ENCODE peak calls at places on chromosomes 12 and 14, in five cellular contexts. Y is suprapubic skin, C is stomach, F is HCT116, T is body of pancreas. D is an unnamed sample.

GRCh38 chr12:70719672-70720420 is 82.6 kb upstream of the PTPRB start:
- DNase-seq in Y (no peak), C (no peak), F (no peak), T (peak; percentile 33), D (peak; percentile 18)

GRCh38 chr12:1811281-1811947 is 9.0 kb upstream of the LRTM2 start:
- DNase-seq in Y (no peak), C (no peak), F (no peak), T (no peak), D (no peak)

GRCh38 chr14:24372701-24373416 is 4.9 kb downstream of the NFATC4 start:
- DNase-seq in Y (no peak), C (peak; percentile 7), F (no peak), T (no peak), D (no peak)

GRCh38 chr12:40156031-40156764 is 50.3 kb upstream of the SLC2A13 start:
- DNase-seq in Y (no peak), C (no peak), F (no peak), T (no peak), D (no peak)

GRCh38 chr12:6312529-6313325 is 2.2 kb downstream of the PLEKHG6 start:
- DNase-seq in Y (peak; percentile 75), C (peak; percentile 84), F (no peak), T (peak; percentile 70), D (no peak)

GRCh38 chr14:89364316-89364715 is 52.7 kb downstream of the FOXN3 start:
- DNase-seq in Y (no peak), C (no peak), F (no peak), T (no peak), D (no peak)

GRCh38 chr12:83896416-83896815 is 1016.2 kb downstream of the SLC6A15 start:
- DNase-seq in Y (no peak), C (no peak), F (no peak), T (no peak), D (no peak)

GRCh38 chr12:103742349-103742784 is 98.7 kb downstream of the NT5DC3 start:
- DNase-seq in Y (no peak), C (peak; percentile 27), F (no peak), T (peak; percentile 24), D (no peak)

GRCh38 chr14:68451676-68452387 is 341.0 kb downstream of the ZFP36L1 start:
- DNase-seq in Y (peak; percentile 74), C (no peak), F (no peak), T (no peak), D (peak; percentile 56)

GRCh38 chr12:91958816-91959215 is 186.8 kb downstream of the BTG1 start:
- DNase-seq in Y (no peak), C (no peak), F (no peak), T (no peak), D (no peak)

GRCh38 chr14:57987051-57987450 is 121.2 kb upstream of the SLC35F4 start:
- DNase-seq in Y (no peak), C (no peak), F (no peak), T (no peak), D (no peak)

GRCh38 chr14:88911811-88912210 is 87.4 kb downstream of the TTC8 start:
- DNase-seq in Y (no peak), C (no peak), F (no peak), T (no peak), D (no peak)

GRCh38 chr14:56892959-56893358 is 82.7 kb upstream of the OTX2 start:
- DNase-seq in Y (no peak), C (no peak), F (no peak), T (no peak), D (no peak)

GRCh38 chr12:753401-754237 is 1.2 kb downstream of the WNK1 start:
- DNase-seq in Y (peak; percentile 80), C (peak; percentile 51), F (no peak), T (peak; percentile 61), D (peak; percentile 16)
- TF ChIP-seq POLR2A in Y (no peak), C (no peak), F (no peak), T (peak; percentile 1), D (no peak)

DNA sequence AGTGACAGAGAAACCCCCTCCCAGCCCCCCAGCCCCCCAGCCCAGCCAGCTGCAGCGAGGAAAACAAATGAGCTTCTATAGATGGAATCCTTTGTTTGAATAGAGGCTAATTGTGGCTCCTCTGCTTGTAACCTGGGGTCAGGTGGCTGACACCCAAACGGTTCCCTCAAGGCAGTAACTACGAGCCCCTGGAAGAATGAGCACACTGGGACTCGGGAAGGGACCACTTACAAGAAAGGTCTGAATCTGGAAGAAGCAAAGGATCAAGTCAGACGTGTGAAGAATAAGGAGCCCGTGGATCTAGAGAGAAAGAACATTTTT is 108.7 kb upstream of the FUT8 start:
- DNase-seq in Y (no peak), C (no peak), F (no peak), T (no peak), D (no peak)
- H3K4me1 ChIP-seq in Y (no peaks in the 10 kb centered on the region), C (peaks cover 25% of the 10 kb centered on the region), F (peaks cover 3% of the 10 kb centered on the region), T (peaks cover 47% of the 10 kb centered on the region), D (peaks cover 5% of the 10 kb centered on the region)

DNA sequence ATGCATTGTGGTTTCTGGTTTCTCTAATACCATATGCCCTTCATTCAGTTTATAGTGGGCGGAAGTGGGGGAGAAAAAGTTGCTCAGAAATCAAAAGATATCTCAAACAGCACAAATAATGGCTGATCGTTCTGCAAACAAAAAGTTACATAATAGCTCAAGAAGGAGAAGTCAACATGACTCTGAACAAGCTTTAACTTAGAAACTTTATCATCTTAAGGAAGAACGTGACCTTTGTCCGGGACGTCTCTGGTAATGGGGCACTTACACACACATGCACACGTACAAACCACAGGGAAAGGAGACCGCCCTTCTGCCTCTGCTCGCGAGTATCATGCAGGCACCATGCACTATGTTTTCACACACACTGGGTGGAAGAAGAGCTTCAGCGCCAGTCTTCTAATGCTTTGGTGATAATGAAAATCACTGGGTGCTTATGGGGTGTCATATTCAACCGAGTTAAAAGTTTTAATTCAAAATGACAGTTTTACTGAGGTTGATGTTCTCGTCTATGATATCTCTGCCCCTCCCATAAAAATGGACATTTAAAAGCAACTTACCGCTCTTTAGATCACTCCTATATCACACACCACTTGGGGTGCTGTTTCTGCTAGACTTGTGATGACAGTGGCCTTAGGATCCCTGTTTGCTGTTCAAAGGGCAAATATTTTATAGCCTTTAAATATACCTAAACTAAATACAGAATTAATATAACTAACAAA is 4.7 kb downstream of the FOS start:
- DNase-seq in Y (peak; percentile 88), C (peak; percentile 72), F (no peak), T (peak; percentile 63), D (no peak)
- TF ChIP-seq POLR2A in Y (no peak), C (peak; percentile 1), F (no peak), T (peak; percentile 70), D (no peak)

DNA sequence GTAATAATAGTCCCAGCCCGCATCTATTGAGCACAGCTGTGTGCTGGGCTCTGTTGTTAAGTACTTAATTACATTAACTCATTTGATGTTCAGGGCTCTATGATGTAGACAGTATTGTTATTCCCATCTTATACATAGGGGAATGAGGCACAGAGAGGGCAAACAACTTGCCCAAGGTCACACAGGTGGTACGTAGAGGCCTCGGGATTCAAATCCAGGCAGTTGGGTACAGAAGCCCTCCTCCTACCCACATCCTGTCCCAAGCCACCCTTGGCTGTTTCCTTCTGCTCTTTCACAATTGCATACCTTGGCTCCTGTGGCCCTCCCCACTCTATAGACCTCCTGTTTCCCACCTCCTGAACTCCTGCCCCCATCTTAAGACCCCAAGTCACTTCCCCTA is 10.0 kb upstream of the GPR68 start:
- DNase-seq in Y (no peak), C (no peak), F (no peak), T (no peak), D (no peak)
- H3K4me1 ChIP-seq in Y (peaks cover 45% of the 10 kb centered on the region), C (peaks cover 14% of the 10 kb centered on the region), F (peaks cover 12% of the 10 kb centered on the region), T (peaks cover 13% of the 10 kb centered on the region), D (no peaks in the 10 kb centered on the region)

GRCh38 chr12:117538032-117538690 is 176.7 kb upstream of the NOS1 start:
- DNase-seq in Y (no peak), C (no peak), F (no peak), T (no peak), D (no peak)

GRCh38 chr12:117530796-117531195 is 169.4 kb upstream of the NOS1 start:
- DNase-seq in Y (no peak), C (no peak), F (no peak), T (no peak), D (no peak)

GRCh38 chr12:117538926-117539325 is 177.5 kb upstream of the NOS1 start:
- DNase-seq in Y (no peak), C (no peak), F (no peak), T (no peak), D (no peak)

GRCh38 chr12:117528538-117528937 is 167.1 kb upstream of the NOS1 start:
- DNase-seq in Y (no peak), C (no peak), F (no peak), T (no peak), D (no peak)

GRCh38 chr12:117533687-117534086 is 172.3 kb upstream of the NOS1 start:
- DNase-seq in Y (no peak), C (no peak), F (no peak), T (peak; percentile 12), D (no peak)
- TF ChIP-seq POLR2A in Y (no peak), C (no peak), F (no peak), T (no peak), D (no peak)

GRCh38 chr14:53380041-53380440 is 226.9 kb upstream of the DDHD1 start:
- DNase-seq in Y (no peak), C (no peak), F (no peak), T (no peak), D (no peak)

GRCh38 chr14:53384073-53384472 is 230.9 kb upstream of the DDHD1 start:
- DNase-seq in Y (no peak), C (no peak), F (no peak), T (no peak), D (no peak)

GRCh38 chr14:53381879-53382278 is 228.8 kb upstream of the DDHD1 start:
- DNase-seq in Y (no peak), C (no peak), F (no peak), T (no peak), D (no peak)

GRCh38 chr14:53378142-53378541 is 225.0 kb upstream of the DDHD1 start:
- DNase-seq in Y (no peak), C (no peak), F (no peak), T (no peak), D (no peak)

DNA sequence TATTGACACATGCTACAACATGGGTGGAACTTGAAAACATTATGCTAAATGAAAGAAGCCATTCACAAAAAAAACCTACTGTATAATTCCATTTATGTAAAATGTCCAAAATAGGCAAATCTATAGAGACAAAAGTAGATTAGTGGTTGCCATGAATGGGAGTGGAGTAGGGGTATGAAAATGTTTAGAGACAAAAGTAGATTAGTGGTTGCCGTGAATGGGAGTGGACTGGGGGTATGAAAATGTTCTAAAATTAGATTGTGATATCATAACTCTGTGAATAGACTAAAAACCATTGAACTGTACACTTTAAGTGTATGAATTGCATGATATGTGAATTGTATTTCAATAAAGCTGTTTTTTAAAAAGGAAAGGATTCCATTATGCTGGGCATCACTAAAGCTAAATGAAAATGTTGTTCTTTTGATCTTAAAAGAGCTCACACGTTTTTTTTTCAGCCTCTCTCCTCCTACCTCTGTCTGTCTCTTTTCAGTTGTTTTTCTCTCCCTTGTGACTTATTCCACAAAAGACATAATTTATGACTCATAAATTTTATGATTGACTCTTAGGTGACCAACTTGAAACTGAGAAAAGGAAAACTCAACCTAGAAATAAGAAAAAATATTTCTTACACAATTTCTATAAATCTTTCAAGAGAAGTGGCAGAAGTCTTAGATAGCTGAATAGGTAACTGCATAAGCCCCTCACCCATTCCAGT is 227.5 kb upstream of the DDHD1 start:
- DNase-seq in Y (no peak), C (no peak), F (no peak), T (no peak), D (no peak)
- H3K4me1 ChIP-seq in Y (no peaks in the 10 kb centered on the region), C (no peaks in the 10 kb centered on the region), F (peaks cover 25% of the 10 kb centered on the region), T (no peaks in the 10 kb centered on the region), D (no peaks in the 10 kb centered on the region)

D was measured in tibial nerve.